ENCODE peak calls at places on chromosomes 7 and 10, in six cellular contexts. M is keratinocyte, F is neuronal stem cell, Y is H9, J is IMR-90, H is MM.1S. Z is an unnamed sample.

GRCh38 chr7:46511442-46512215 is 590.6 kb upstream of the IGFBP3 start:
- DNase-seq in Y (no peak), J (no peak), M (no peak), H (no peak), F (no peak), Z (no peak)

GRCh38 chr7:140475747-140476333 is 3.5 kb downstream of the MKRN1 start:
- DNase-seq in H (peak; percentile 80), M (no peak), F (no peak), J (peak; percentile 41), Y (no peak), Z (peak; percentile 60)

GRCh38 chr10:102621418-102622325 is 22.6 kb upstream of the TRIM8 start:
- DNase-seq in M (no peak), J (peak; percentile 45), H (no peak), F (no peak), Y (no peak), Z (no peak)

GRCh38 chr7:55261386-55261770 is 103.8 kb upstream of the LANCL2 start:
- DNase-seq in Y (peak; percentile 12), J (no peak), H (no peak), M (no peak), F (no peak), Z (no peak)

GRCh38 chr7:68964060-68964459 is 634.2 kb upstream of the AUTS2 start:
- DNase-seq in M (no peak), Y (no peak), F (no peak), H (no peak), J (no peak), Z (no peak)

GRCh38 chr7:4809091-4809591 is 33.7 kb downstream of the AP5Z1 start:
- DNase-seq in Y (peak; percentile 24), F (no peak), H (no peak), M (no peak), J (no peak), Z (no peak)

GRCh38 chr10:100728928-100729876 is 16.2 kb upstream of the PAX2 start:
- DNase-seq in J (peak; percentile 13), F (no peak), Y (peak; percentile 85), H (no peak), M (no peak), Z (peak; percentile 89)

GRCh38 chr7:152571031-152571430 is 104.9 kb downstream of the XRCC2 start:
- DNase-seq in M (no peak), Y (no peak), H (no peak), J (no peak), F (no peak), Z (no peak)

GRCh38 chr7:151139791-151140190 is 27.7 kb downstream of the GBX1 start:
- DNase-seq in M (no peak), Y (no peak), H (no peak), F (no peak), J (no peak), Z (no peak)

GRCh38 chr7:94660006-94660405 is 4.1 kb upstream of the SGCE start:
- DNase-seq in M (no peak), H (no peak), Y (no peak), J (no peak), F (no peak), Z (no peak)

GRCh38 chr10:78806805-78807221 is 262.0 kb upstream of the ZMIZ1 start:
- DNase-seq in Y (no peak), J (no peak), F (no peak), M (no peak), H (no peak), Z (no peak)

GRCh38 chr7:95921543-95921942 is 149.2 kb downstream of the DYNC1I1 start:
- DNase-seq in Y (no peak), M (no peak), F (no peak), H (no peak), J (no peak), Z (no peak)

GRCh38 chr10:15370212-15370740 is 813 bp downstream of the FAM171A1 start:
- DNase-seq in M (no peak), F (peak; percentile 20), Y (no peak), H (no peak), J (peak; percentile 16), Z (peak; percentile 71)

GRCh38 chr7:39566056-39566921 is at the start of gene YAE1:
- DNase-seq in Y (peak; percentile 78), F (peak; percentile 75), H (peak; percentile 83), J (peak; percentile 64), M (no peak), Z (peak; percentile 93)

GRCh38 chr7:117872565-117873055 is 631 bp downstream of the CTTNBP2 start:
- DNase-seq in H (no peak), Y (peak; percentile 54), F (peak; percentile 44), J (no peak), M (no peak), Z (peak; percentile 76)

DNA sequence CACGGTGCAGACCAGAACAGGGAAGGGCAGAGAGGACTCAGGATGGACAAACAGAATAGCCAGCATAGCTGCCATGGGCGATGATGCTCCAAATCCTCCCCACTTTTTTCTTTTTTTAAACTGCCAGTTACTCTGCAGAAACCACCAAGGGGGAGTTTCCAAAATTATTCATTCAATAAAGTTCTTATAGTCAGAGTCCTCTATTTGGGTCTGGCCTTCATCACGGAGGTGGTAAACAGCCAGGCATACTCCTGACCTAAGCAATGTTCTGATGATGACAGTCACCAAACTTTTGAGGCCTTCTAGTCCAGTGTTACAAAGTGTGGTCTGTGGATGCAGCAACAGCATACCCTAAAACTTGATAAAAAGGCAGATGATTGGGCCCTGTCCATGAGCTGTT is 12.3 kb downstream of the RAPGEF5 start:
- DNase-seq in Y (no peak), M (no peak), J (no peak), F (no peak), H (no peak), Z (no peak)
- H3K9me3 ChIP-seq in Y (no peaks in the 10 kb centered on the region), M (no peaks in the 10 kb centered on the region), J (no peaks in the 10 kb centered on the region), F (no peaks in the 10 kb centered on the region), H (no peaks in the 10 kb centered on the region), Z (peaks cover 14% of the 10 kb centered on the region)

GRCh38 chr10:91540714-91541113 is 92.2 kb downstream of the PPP1R3C start:
- DNase-seq in H (no peak), M (no peak), Y (no peak), F (no peak), J (no peak), Z (no peak)

GRCh38 chr10:91545817-91546216 is 87.1 kb downstream of the PPP1R3C start:
- DNase-seq in F (no peak), J (no peak), H (no peak), Y (no peak), M (no peak), Z (no peak)

GRCh38 chr10:91539930-91540329 is 92.9 kb downstream of the PPP1R3C start:
- DNase-seq in H (no peak), F (no peak), M (no peak), J (no peak), Y (no peak), Z (no peak)

GRCh38 chr10:91537614-91538383 is 95.1 kb downstream of the PPP1R3C start:
- DNase-seq in Y (no peak), H (no peak), M (no peak), F (no peak), J (no peak), Z (no peak)

GRCh38 chr10:91541481-91541880 is 91.4 kb downstream of the PPP1R3C start:
- DNase-seq in Y (no peak), M (no peak), H (no peak), F (no peak), J (no peak), Z (no peak)
- H3K27ac ChIP-seq in Y (no peak overlapping the region), M (no peak overlapping the region), H (no peak overlapping the region), F (no peak overlapping the region), J (no peak overlapping the region), Z (no peak overlapping the region)

GRCh38 chr7:133702903-133703302 is 424.2 kb upstream of the LRGUK start:
- DNase-seq in J (no peak), F (no peak), H (no peak), Y (no peak), M (no peak), Z (no peak)

GRCh38 chr7:133704436-133704835 is 422.7 kb upstream of the LRGUK start:
- DNase-seq in H (no peak), F (no peak), Y (no peak), J (peak; percentile 28), M (no peak), Z (no peak)

GRCh38 chr7:133705596-133705995 is 421.5 kb upstream of the LRGUK start:
- DNase-seq in H (no peak), Y (no peak), J (peak; percentile 86), M (peak; percentile 49), F (no peak), Z (no peak)

GRCh38 chr7:133702078-133702477 is 425.1 kb upstream of the LRGUK start:
- DNase-seq in H (no peak), Y (no peak), J (no peak), M (no peak), F (no peak), Z (no peak)

GRCh38 chr7:133703547-133703946 is 423.6 kb upstream of the LRGUK start:
- DNase-seq in Y (no peak), H (no peak), F (no peak), J (peak; percentile 98), M (no peak), Z (no peak)
- H3K9ac ChIP-seq in Y (no peak overlapping the region), H (no peak overlapping the region), F (no peak overlapping the region), J (no peak overlapping the region), M (no peak overlapping the region), Z (no peak overlapping the region)

DNA sequence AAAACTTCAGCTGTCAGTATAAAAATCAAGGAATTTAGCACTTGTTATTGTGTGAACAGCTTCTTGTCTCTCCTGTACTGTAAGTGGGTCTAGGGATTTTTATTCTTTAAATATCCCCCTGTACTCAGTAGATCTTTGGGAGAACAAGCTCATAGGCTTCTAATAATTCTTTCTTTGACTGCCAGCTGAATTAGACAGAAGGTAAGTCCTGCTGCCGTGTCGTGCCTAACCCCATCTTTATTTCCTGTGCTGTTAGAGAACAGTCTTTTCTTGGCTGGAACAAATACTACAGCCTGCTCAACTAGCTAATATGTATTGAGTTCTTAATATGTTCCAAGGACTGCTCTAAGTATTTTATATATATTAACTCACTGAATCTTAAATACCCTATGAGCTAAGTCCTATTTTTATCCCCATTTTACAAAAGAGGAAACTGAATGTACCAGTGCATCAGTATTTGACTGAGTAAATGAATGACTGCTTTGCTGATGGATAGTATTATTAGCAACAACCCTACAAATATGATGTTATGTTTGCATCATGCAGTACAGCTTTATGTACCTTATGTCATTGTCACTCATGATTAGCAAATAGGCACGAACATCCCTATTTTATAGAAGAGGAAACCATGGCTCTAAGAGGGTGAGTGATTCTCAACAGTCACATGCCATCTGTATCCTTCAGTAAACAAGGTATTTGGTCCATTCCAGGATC is 5.5 kb upstream of the DUSP5 start:
- DNase-seq in F (no peak), M (no peak), J (no peak), Y (no peak), H (no peak), Z (no peak)
- H3K9me3 ChIP-seq in F (no peaks in the 10 kb centered on the region), M (no peaks in the 10 kb centered on the region), J (no peaks in the 10 kb centered on the region), Y (no peaks in the 10 kb centered on the region), H (no peaks in the 10 kb centered on the region), Z (no peaks in the 10 kb centered on the region)

GRCh38 chr10:35388682-35389081 is 52.4 kb downstream of the CCNY start:
- DNase-seq in J (no peak), M (no peak), H (no peak), Y (no peak), F (no peak), Z (no peak)

GRCh38 chr10:35391153-35391953 is 55.0 kb downstream of the CCNY start:
- DNase-seq in M (no peak), Y (no peak), J (no peak), H (no peak), F (no peak), Z (no peak)

GRCh38 chr10:35391954-35392262 is 55.6 kb downstream of the CCNY start:
- DNase-seq in J (no peak), H (no peak), M (no peak), Y (no peak), F (no peak), Z (no peak)

GRCh38 chr10:35390843-35391152 is 54.5 kb downstream of the CCNY start:
- DNase-seq in M (no peak), J (no peak), H (no peak), Y (no peak), F (no peak), Z (no peak)

GRCh38 chr10:35390441-35390840 is 54.1 kb downstream of the CCNY start:
- DNase-seq in Y (no peak), F (no peak), M (no peak), J (no peak), H (no peak), Z (no peak)
- H3K27ac ChIP-seq in Y (no peak overlapping the region), F (no peak overlapping the region), M (no peak overlapping the region), J (no peak overlapping the region), H (no peak overlapping the region), Z (no peak overlapping the region)